ENCODE peak calls at places on chromosomes 16 and 17, in eight cellular contexts. One of them, this sample, is unnamed. For H3K4me1, the result is how much of the 10 kb centered on the place peaks cover.

GRCh38 chr17:14196337-14196997 is 40.2 kb downstream of the CDRT15 start:
- DNase-seq in esophagus squamous epithelium: no peak
- DNase-seq in left lung: no peak
- DNase-seq in tibial nerve: no peak
- DNase-seq in prostate gland: no peak
- DNase-seq in heart left ventricle: no peak
- DNase-seq in CD8-positive, alpha-beta T cell: no peak
- DNase-seq in H1: no peak
- DNase-seq in this sample: no peak

GRCh38 chr16:82761858-82762257 is 135.1 kb downstream of the CDH13 start:
- DNase-seq in esophagus squamous epithelium: no peak
- DNase-seq in left lung: no peak
- DNase-seq in tibial nerve: no peak
- DNase-seq in prostate gland: no peak
- DNase-seq in heart left ventricle: no peak
- DNase-seq in CD8-positive, alpha-beta T cell: no peak
- DNase-seq in H1: no peak
- DNase-seq in this sample: no peak

GRCh38 chr17:4087911-4088693 is 54.7 kb downstream of the ZZEF1 start:
- DNase-seq in esophagus squamous epithelium: no peak
- DNase-seq in left lung: no peak
- DNase-seq in tibial nerve: no peak
- DNase-seq in prostate gland: no peak
- DNase-seq in heart left ventricle: no peak
- DNase-seq in CD8-positive, alpha-beta T cell: no peak
- DNase-seq in H1: no peak
- DNase-seq in this sample: no peak

GRCh38 chr17:44793885-44794698 is 35.3 kb downstream of the ADAM11 start:
- DNase-seq in esophagus squamous epithelium: no peak
- DNase-seq in left lung: no peak
- DNase-seq in tibial nerve: no peak
- DNase-seq in prostate gland: no peak
- DNase-seq in heart left ventricle: no peak
- DNase-seq in CD8-positive, alpha-beta T cell: no peak
- DNase-seq in H1: no peak
- DNase-seq in this sample: no peak

GRCh38 chr16:28210979-28211505 is 723 bp downstream of the XPO6 start:
- DNase-seq in esophagus squamous epithelium: no peak
- DNase-seq in left lung: peak
- DNase-seq in tibial nerve: peak
- DNase-seq in prostate gland: peak
- DNase-seq in heart left ventricle: peak
- DNase-seq in CD8-positive, alpha-beta T cell: peak
- DNase-seq in H1: no peak
- DNase-seq in this sample: peak

GRCh38 chr16:22325598-22326368 is 28.6 kb downstream of the POLR3E start:
- DNase-seq in esophagus squamous epithelium: no peak
- DNase-seq in left lung: no peak
- DNase-seq in tibial nerve: no peak
- DNase-seq in prostate gland: no peak
- DNase-seq in heart left ventricle: no peak
- DNase-seq in CD8-positive, alpha-beta T cell: no peak
- DNase-seq in H1: no peak
- DNase-seq in this sample: no peak

GRCh38 chr17:83101805-83102480 is 22.5 kb downstream of the METRNL start:
- DNase-seq in esophagus squamous epithelium: no peak
- DNase-seq in left lung: no peak
- DNase-seq in tibial nerve: no peak
- DNase-seq in prostate gland: no peak
- DNase-seq in heart left ventricle: no peak
- DNase-seq in CD8-positive, alpha-beta T cell: no peak
- DNase-seq in H1: no peak
- DNase-seq in this sample: no peak

GRCh38 chr17:82917656-82918345 is 78.0 kb upstream of the ZNF750 start:
- DNase-seq in esophagus squamous epithelium: no peak
- DNase-seq in left lung: no peak
- DNase-seq in tibial nerve: no peak
- DNase-seq in prostate gland: no peak
- DNase-seq in heart left ventricle: no peak
- DNase-seq in CD8-positive, alpha-beta T cell: peak
- DNase-seq in H1: no peak
- DNase-seq in this sample: no peak

GRCh38 chr17:43927101-43927935 is 15.0 kb downstream of the PPY start:
- DNase-seq in esophagus squamous epithelium: no peak
- DNase-seq in left lung: no peak
- DNase-seq in tibial nerve: no peak
- DNase-seq in prostate gland: peak
- DNase-seq in heart left ventricle: peak
- DNase-seq in CD8-positive, alpha-beta T cell: no peak
- DNase-seq in H1: no peak
- DNase-seq in this sample: no peak

GRCh38 chr17:9956474-9957131 is 51.5 kb upstream of the RCVRN start:
- DNase-seq in esophagus squamous epithelium: no peak
- DNase-seq in left lung: no peak
- DNase-seq in tibial nerve: no peak
- DNase-seq in prostate gland: no peak
- DNase-seq in heart left ventricle: no peak
- DNase-seq in CD8-positive, alpha-beta T cell: no peak
- DNase-seq in H1: no peak
- DNase-seq in this sample: no peak

GRCh38 chr17:9957244-9957643 is 52.2 kb upstream of the RCVRN start:
- DNase-seq in esophagus squamous epithelium: no peak
- DNase-seq in left lung: no peak
- DNase-seq in tibial nerve: no peak
- DNase-seq in prostate gland: no peak
- DNase-seq in heart left ventricle: no peak
- DNase-seq in CD8-positive, alpha-beta T cell: no peak
- DNase-seq in H1: no peak
- DNase-seq in this sample: no peak

GRCh38 chr17:9958586-9959281 is 53.7 kb upstream of the RCVRN start:
- DNase-seq in esophagus squamous epithelium: no peak
- DNase-seq in left lung: no peak
- DNase-seq in tibial nerve: no peak
- DNase-seq in prostate gland: no peak
- DNase-seq in heart left ventricle: no peak
- DNase-seq in CD8-positive, alpha-beta T cell: no peak
- DNase-seq in H1: no peak
- DNase-seq in this sample: no peak

GRCh38 chr17:9959377-9959981 is 54.4 kb upstream of the RCVRN start:
- DNase-seq in esophagus squamous epithelium: no peak
- DNase-seq in left lung: no peak
- DNase-seq in tibial nerve: peak
- DNase-seq in prostate gland: peak
- DNase-seq in heart left ventricle: no peak
- DNase-seq in CD8-positive, alpha-beta T cell: no peak
- DNase-seq in H1: peak
- DNase-seq in this sample: no peak
- TF ChIP-seq CTCF in esophagus squamous epithelium: peak
- TF ChIP-seq CTCF in left lung: peak
- TF ChIP-seq CTCF in tibial nerve: peak
- TF ChIP-seq CTCF in prostate gland: peak
- TF ChIP-seq CTCF in heart left ventricle: peak
- TF ChIP-seq CTCF in CD8-positive, alpha-beta T cell: no peak
- TF ChIP-seq CTCF in H1: peak
- TF ChIP-seq CTCF in this sample: peak

GRCh38 chr17:75115545-75115944 is 5.8 kb downstream of the ARMC7 start:
- DNase-seq in esophagus squamous epithelium: no peak
- DNase-seq in left lung: no peak
- DNase-seq in tibial nerve: no peak
- DNase-seq in prostate gland: no peak
- DNase-seq in heart left ventricle: no peak
- DNase-seq in CD8-positive, alpha-beta T cell: no peak
- DNase-seq in H1: no peak
- DNase-seq in this sample: no peak
- H3K4me1 ChIP-seq in esophagus squamous epithelium: under half
- H3K4me1 ChIP-seq in left lung: under half
- H3K4me1 ChIP-seq in tibial nerve: under half
- H3K4me1 ChIP-seq in prostate gland: under half
- H3K4me1 ChIP-seq in heart left ventricle: under half
- H3K4me1 ChIP-seq in CD8-positive, alpha-beta T cell: under half
- H3K4me1 ChIP-seq in H1: under half
- H3K4me1 ChIP-seq in this sample: under half

GRCh38 chr17:2090804-2091534 is 36.1 kb downstream of the HIC1 start:
- DNase-seq in esophagus squamous epithelium: no peak
- DNase-seq in left lung: no peak
- DNase-seq in tibial nerve: peak
- DNase-seq in prostate gland: no peak
- DNase-seq in heart left ventricle: no peak
- DNase-seq in CD8-positive, alpha-beta T cell: no peak
- DNase-seq in H1: no peak
- DNase-seq in this sample: peak
- H3K27ac ChIP-seq in esophagus squamous epithelium: peak
- H3K27ac ChIP-seq in left lung: peak
- H3K27ac ChIP-seq in tibial nerve: peak
- H3K27ac ChIP-seq in prostate gland: peak
- H3K27ac ChIP-seq in heart left ventricle: peak
- H3K27ac ChIP-seq in CD8-positive, alpha-beta T cell: no peak
- H3K27ac ChIP-seq in H1: no peak
- H3K27ac ChIP-seq in this sample: no peak

GRCh38 chr17:42617956-42618431 is 8.5 kb downstream of the TUBG1 start:
- DNase-seq in esophagus squamous epithelium: no peak
- DNase-seq in left lung: no peak
- DNase-seq in tibial nerve: no peak
- DNase-seq in prostate gland: no peak
- DNase-seq in heart left ventricle: no peak
- DNase-seq in CD8-positive, alpha-beta T cell: no peak
- DNase-seq in H1: no peak
- DNase-seq in this sample: peak

GRCh38 chr17:42618442-42619150 is 9.1 kb downstream of the TUBG1 start:
- DNase-seq in esophagus squamous epithelium: no peak
- DNase-seq in left lung: peak
- DNase-seq in tibial nerve: no peak
- DNase-seq in prostate gland: peak
- DNase-seq in heart left ventricle: peak
- DNase-seq in CD8-positive, alpha-beta T cell: no peak
- DNase-seq in H1: no peak
- DNase-seq in this sample: no peak

GRCh38 chr17:42629420-42630009 is 20.0 kb downstream of the TUBG1 start:
- DNase-seq in esophagus squamous epithelium: no peak
- DNase-seq in left lung: no peak
- DNase-seq in tibial nerve: no peak
- DNase-seq in prostate gland: no peak
- DNase-seq in heart left ventricle: no peak
- DNase-seq in CD8-positive, alpha-beta T cell: no peak
- DNase-seq in H1: no peak
- DNase-seq in this sample: peak

GRCh38 chr17:42623732-42624596 is 14.5 kb downstream of the TUBG1 start:
- DNase-seq in esophagus squamous epithelium: no peak
- DNase-seq in left lung: no peak
- DNase-seq in tibial nerve: no peak
- DNase-seq in prostate gland: peak
- DNase-seq in heart left ventricle: no peak
- DNase-seq in CD8-positive, alpha-beta T cell: no peak
- DNase-seq in H1: no peak
- DNase-seq in this sample: peak
- TF ChIP-seq CTCF in esophagus squamous epithelium: no peak
- TF ChIP-seq CTCF in left lung: no peak
- TF ChIP-seq CTCF in tibial nerve: no peak
- TF ChIP-seq CTCF in prostate gland: no peak
- TF ChIP-seq CTCF in heart left ventricle: no peak
- TF ChIP-seq CTCF in CD8-positive, alpha-beta T cell: no peak
- TF ChIP-seq CTCF in H1: no peak
- TF ChIP-seq CTCF in this sample: peak

GRCh38 chr17:59840329-59840907 is 52.3 kb downstream of the TUBD1 start:
- DNase-seq in esophagus squamous epithelium: no peak
- DNase-seq in left lung: no peak
- DNase-seq in tibial nerve: no peak
- DNase-seq in prostate gland: no peak
- DNase-seq in heart left ventricle: no peak
- DNase-seq in CD8-positive, alpha-beta T cell: no peak
- DNase-seq in H1: no peak
- DNase-seq in this sample: no peak

GRCh38 chr17:59840908-59841666 is 51.7 kb downstream of the TUBD1 start:
- DNase-seq in esophagus squamous epithelium: no peak
- DNase-seq in left lung: peak
- DNase-seq in tibial nerve: no peak
- DNase-seq in prostate gland: no peak
- DNase-seq in heart left ventricle: no peak
- DNase-seq in CD8-positive, alpha-beta T cell: no peak
- DNase-seq in H1: no peak
- DNase-seq in this sample: peak

GRCh38 chr17:59837362-59838195 is 55.2 kb downstream of the TUBD1 start:
- DNase-seq in esophagus squamous epithelium: peak
- DNase-seq in left lung: peak
- DNase-seq in tibial nerve: peak
- DNase-seq in prostate gland: peak
- DNase-seq in heart left ventricle: no peak
- DNase-seq in CD8-positive, alpha-beta T cell: peak
- DNase-seq in H1: no peak
- DNase-seq in this sample: peak

GRCh38 chr17:59839646-59840328 is 53.0 kb downstream of the TUBD1 start:
- DNase-seq in esophagus squamous epithelium: no peak
- DNase-seq in left lung: no peak
- DNase-seq in tibial nerve: no peak
- DNase-seq in prostate gland: no peak
- DNase-seq in heart left ventricle: no peak
- DNase-seq in CD8-positive, alpha-beta T cell: no peak
- DNase-seq in H1: no peak
- DNase-seq in this sample: no peak

GRCh38 chr17:59838196-59838911 is 54.4 kb downstream of the TUBD1 start:
- DNase-seq in esophagus squamous epithelium: no peak
- DNase-seq in left lung: no peak
- DNase-seq in tibial nerve: no peak
- DNase-seq in prostate gland: no peak
- DNase-seq in heart left ventricle: no peak
- DNase-seq in CD8-positive, alpha-beta T cell: no peak
- DNase-seq in H1: no peak
- DNase-seq in this sample: no peak
- H3K4me1 ChIP-seq in esophagus squamous epithelium: under half
- H3K4me1 ChIP-seq in left lung: under half
- H3K4me1 ChIP-seq in tibial nerve: under half
- H3K4me1 ChIP-seq in prostate gland: under half
- H3K4me1 ChIP-seq in heart left ventricle: under half
- H3K4me1 ChIP-seq in CD8-positive, alpha-beta T cell: under half
- H3K4me1 ChIP-seq in H1: under half
- H3K4me1 ChIP-seq in this sample: under half

This sample was measured in foreskin keratinocyte.